ENCODE peak calls at places on chromosome 1, in six cellular contexts. One of them, this sample, is unnamed.

GRCh38 chr1:9413143-9413876 is 120.6 kb downstream of the SPSB1 start:
- DNase-seq in AG09309: peak; percentile 55
- DNase-seq in cardiac fibroblast: peak; percentile 92
- DNase-seq in left kidney: peak; percentile 78
- DNase-seq in WTC11: no peak
- DNase-seq in PC-3: peak; percentile 85
- DNase-seq in this sample: peak; percentile 88

GRCh38 chr1:177082855-177083741 is 81.4 kb downstream of the ASTN1 start:
- DNase-seq in AG09309: peak; percentile 44
- DNase-seq in cardiac fibroblast: no peak
- DNase-seq in left kidney: peak; percentile 9
- DNase-seq in WTC11: no peak
- DNase-seq in PC-3: peak; percentile 83
- DNase-seq in this sample: no peak

GRCh38 chr1:225820522-225821120 is 10.7 kb downstream of the EPHX1 start:
- DNase-seq in AG09309: no peak
- DNase-seq in cardiac fibroblast: no peak
- DNase-seq in left kidney: no peak
- DNase-seq in WTC11: no peak
- DNase-seq in PC-3: peak; percentile 64
- DNase-seq in this sample: no peak

GRCh38 chr1:1631793-1632420 is at the start of gene MMP23B:
- DNase-seq in AG09309: no peak
- DNase-seq in cardiac fibroblast: peak; percentile 34
- DNase-seq in left kidney: peak; percentile 93
- DNase-seq in WTC11: peak; percentile 54
- DNase-seq in PC-3: peak; percentile 43
- DNase-seq in this sample: peak; percentile 55

GRCh38 chr1:215911406-215911968 is 344.4 kb downstream of the KCTD3 start:
- DNase-seq in AG09309: no peak
- DNase-seq in cardiac fibroblast: peak; percentile 10
- DNase-seq in left kidney: no peak
- DNase-seq in WTC11: no peak
- DNase-seq in PC-3: peak; percentile 48
- DNase-seq in this sample: no peak

GRCh38 chr1:70048336-70048735 is 157.0 kb downstream of the LRRC40 start:
- DNase-seq in AG09309: no peak
- DNase-seq in cardiac fibroblast: no peak
- DNase-seq in left kidney: no peak
- DNase-seq in WTC11: no peak
- DNase-seq in PC-3: no peak
- DNase-seq in this sample: no peak

GRCh38 chr1:227899141-227899819 is 48.5 kb downstream of the WNT9A start:
- DNase-seq in AG09309: no peak
- DNase-seq in cardiac fibroblast: no peak
- DNase-seq in left kidney: no peak
- DNase-seq in WTC11: no peak
- DNase-seq in PC-3: no peak
- DNase-seq in this sample: no peak

GRCh38 chr1:215128514-215128913 is 46.0 kb downstream of the KCNK2 start:
- DNase-seq in AG09309: no peak
- DNase-seq in cardiac fibroblast: no peak
- DNase-seq in left kidney: no peak
- DNase-seq in WTC11: no peak
- DNase-seq in PC-3: no peak
- DNase-seq in this sample: no peak

GRCh38 chr1:214234635-214235025 is 46.3 kb upstream of the SMYD2 start:
- DNase-seq in AG09309: no peak
- DNase-seq in cardiac fibroblast: peak; percentile 3
- DNase-seq in left kidney: no peak
- DNase-seq in WTC11: no peak
- DNase-seq in PC-3: no peak
- DNase-seq in this sample: no peak

GRCh38 chr1:22317231-22317919 is 134.3 kb upstream of the ZBTB40 start:
- DNase-seq in AG09309: no peak
- DNase-seq in cardiac fibroblast: peak; percentile 8
- DNase-seq in left kidney: peak; percentile 60
- DNase-seq in WTC11: peak; percentile 76
- DNase-seq in PC-3: peak; percentile 44
- DNase-seq in this sample: peak; percentile 81

GRCh38 chr1:22120469-22120790 is 22.5 kb downstream of the WNT4 start:
- DNase-seq in AG09309: no peak
- DNase-seq in cardiac fibroblast: no peak
- DNase-seq in left kidney: no peak
- DNase-seq in WTC11: no peak
- DNase-seq in PC-3: no peak
- DNase-seq in this sample: no peak